ENCODE peak calls at places on chromosomes 12 and 14, in five cellular contexts. One of them, this sample, is unnamed.
A peak's percentile ranks its signal among the peaks of the same experiment; 100 is the strongest.

GRCh38 chr14:65392296-65392695 is 20.2 kb upstream of the FUT8 start:
- DNase-seq in mucosa of gallbladder: no peak
- DNase-seq in head of caudate nucleus: no peak
- DNase-seq in HTR-8/SVneo: no peak
- DNase-seq in ELF-1: no peak
- DNase-seq in this sample: no peak

GRCh38 chr12:63419119-63419518 is 249.2 kb downstream of the DPY19L2 start:
- DNase-seq in mucosa of gallbladder: peak; percentile 54
- DNase-seq in head of caudate nucleus: peak; percentile 31
- DNase-seq in HTR-8/SVneo: no peak
- DNase-seq in ELF-1: peak; percentile 26
- DNase-seq in this sample: peak; percentile 18

GRCh38 chr12:12683725-12684124 is 12.3 kb downstream of the GPR19 start:
- DNase-seq in mucosa of gallbladder: no peak
- DNase-seq in head of caudate nucleus: peak; percentile 44
- DNase-seq in HTR-8/SVneo: no peak
- DNase-seq in ELF-1: no peak
- DNase-seq in this sample: no peak

GRCh38 chr12:115440438-115440837 is 756.5 kb upstream of the TBX3 start:
- DNase-seq in mucosa of gallbladder: peak; percentile 26
- DNase-seq in head of caudate nucleus: no peak
- DNase-seq in HTR-8/SVneo: peak; percentile 59
- DNase-seq in ELF-1: no peak
- DNase-seq in this sample: no peak

GRCh38 chr14:74867673-74868072 is 8.3 kb downstream of the PROX2 start:
- DNase-seq in mucosa of gallbladder: peak; percentile 40
- DNase-seq in head of caudate nucleus: no peak
- DNase-seq in HTR-8/SVneo: no peak
- DNase-seq in ELF-1: no peak
- DNase-seq in this sample: no peak

GRCh38 chr14:90699016-90699415 is 117.2 kb downstream of the TTC7B start:
- DNase-seq in mucosa of gallbladder: no peak
- DNase-seq in head of caudate nucleus: no peak
- DNase-seq in HTR-8/SVneo: no peak
- DNase-seq in ELF-1: no peak
- DNase-seq in this sample: no peak

GRCh38 chr14:67580336-67581230 is 19.5 kb downstream of the PIGH start:
- DNase-seq in mucosa of gallbladder: peak; percentile 63
- DNase-seq in head of caudate nucleus: no peak
- DNase-seq in HTR-8/SVneo: no peak
- DNase-seq in ELF-1: no peak
- DNase-seq in this sample: peak; percentile 26

GRCh38 chr14:23398348-23398747 is 9.7 kb downstream of the MYH6 start:
- DNase-seq in mucosa of gallbladder: no peak
- DNase-seq in head of caudate nucleus: no peak
- DNase-seq in HTR-8/SVneo: no peak
- DNase-seq in ELF-1: no peak
- DNase-seq in this sample: peak; percentile 55

GRCh38 chr12:45612044-45612794 is 117.3 kb upstream of the ARID2 start:
- DNase-seq in mucosa of gallbladder: no peak
- DNase-seq in head of caudate nucleus: no peak
- DNase-seq in HTR-8/SVneo: peak; percentile 24
- DNase-seq in ELF-1: no peak
- DNase-seq in this sample: no peak

GRCh38 chr14:63632932-63633514 is 8.6 kb downstream of the WDR89 start:
- DNase-seq in mucosa of gallbladder: no peak
- DNase-seq in head of caudate nucleus: no peak
- DNase-seq in HTR-8/SVneo: peak; percentile 82
- DNase-seq in ELF-1: no peak
- DNase-seq in this sample: peak; percentile 11

GRCh38 chr12:115898670-115899069 is 378.8 kb downstream of the MED13L start:
- DNase-seq in mucosa of gallbladder: no peak
- DNase-seq in head of caudate nucleus: no peak
- DNase-seq in HTR-8/SVneo: no peak
- DNase-seq in ELF-1: no peak
- DNase-seq in this sample: no peak

GRCh38 chr14:29216774-29217232 is 450.2 kb downstream of the FOXG1 start:
- DNase-seq in mucosa of gallbladder: no peak
- DNase-seq in head of caudate nucleus: no peak
- DNase-seq in HTR-8/SVneo: no peak
- DNase-seq in ELF-1: no peak
- DNase-seq in this sample: peak; percentile 99

GRCh38 chr14:60254176-60254575 is 5.2 kb downstream of the PPM1A start:
- DNase-seq in mucosa of gallbladder: peak; percentile 29
- DNase-seq in head of caudate nucleus: no peak
- DNase-seq in HTR-8/SVneo: no peak
- DNase-seq in ELF-1: no peak
- DNase-seq in this sample: no peak

GRCh38 chr12:5251786-5252185 is 180.1 kb upstream of the NTF3 start:
- DNase-seq in mucosa of gallbladder: no peak
- DNase-seq in head of caudate nucleus: no peak
- DNase-seq in HTR-8/SVneo: no peak
- DNase-seq in ELF-1: no peak
- DNase-seq in this sample: no peak

GRCh38 chr12:68319988-68320623 is 12.1 kb downstream of the MDM1 start:
- DNase-seq in mucosa of gallbladder: peak; percentile 53
- DNase-seq in head of caudate nucleus: no peak
- DNase-seq in HTR-8/SVneo: no peak
- DNase-seq in ELF-1: peak; percentile 32
- DNase-seq in this sample: no peak

GRCh38 chr12:54414191-54414525 is 4.9 kb downstream of the ITGA5 start:
- DNase-seq in mucosa of gallbladder: no peak
- DNase-seq in head of caudate nucleus: no peak
- DNase-seq in HTR-8/SVneo: no peak
- DNase-seq in ELF-1: no peak
- DNase-seq in this sample: no peak

GRCh38 chr12:102454808-102455760 is 25.3 kb downstream of the IGF1 start:
- DNase-seq in mucosa of gallbladder: no peak
- DNase-seq in head of caudate nucleus: no peak
- DNase-seq in HTR-8/SVneo: no peak
- DNase-seq in ELF-1: no peak
- DNase-seq in this sample: no peak

GRCh38 chr14:99123208-99123870 is 148.7 kb downstream of the BCL11B start:
- DNase-seq in mucosa of gallbladder: no peak
- DNase-seq in head of caudate nucleus: no peak
- DNase-seq in HTR-8/SVneo: no peak
- DNase-seq in ELF-1: no peak
- DNase-seq in this sample: no peak

GRCh38 chr12:111355181-111355925 is 13.5 kb downstream of the PHETA1 start:
- DNase-seq in mucosa of gallbladder: no peak
- DNase-seq in head of caudate nucleus: no peak
- DNase-seq in HTR-8/SVneo: no peak
- DNase-seq in ELF-1: no peak
- DNase-seq in this sample: no peak

GRCh38 chr12:121916719-121917118 is 1.7 kb upstream of the CFAP251 start:
- DNase-seq in mucosa of gallbladder: no peak
- DNase-seq in head of caudate nucleus: no peak
- DNase-seq in HTR-8/SVneo: peak; percentile 32
- DNase-seq in ELF-1: peak; percentile 54
- DNase-seq in this sample: no peak

GRCh38 chr12:122874081-122874480 is 21.8 kb downstream of the VPS37B start:
- DNase-seq in mucosa of gallbladder: no peak
- DNase-seq in head of caudate nucleus: no peak
- DNase-seq in HTR-8/SVneo: no peak
- DNase-seq in ELF-1: peak; percentile 67
- DNase-seq in this sample: no peak

GRCh38 chr12:59453461-59453860 is 142.4 kb upstream of the SLC16A7 start:
- DNase-seq in mucosa of gallbladder: no peak
- DNase-seq in head of caudate nucleus: no peak
- DNase-seq in HTR-8/SVneo: no peak
- DNase-seq in ELF-1: no peak
- DNase-seq in this sample: no peak

GRCh38 chr14:70622111-70622712 is 19.5 kb upstream of the TTC9 start:
- DNase-seq in mucosa of gallbladder: peak; percentile 33
- DNase-seq in head of caudate nucleus: no peak
- DNase-seq in HTR-8/SVneo: peak; percentile 87
- DNase-seq in ELF-1: peak; percentile 80
- DNase-seq in this sample: peak; percentile 29

GRCh38 chr12:11650697-11651281 is 1.3 kb downstream of the ETV6 start:
- DNase-seq in mucosa of gallbladder: peak; percentile 16
- DNase-seq in head of caudate nucleus: no peak
- DNase-seq in HTR-8/SVneo: no peak
- DNase-seq in ELF-1: peak; percentile 31
- DNase-seq in this sample: peak; percentile 71

GRCh38 chr12:4526923-4527546 is 11.7 kb upstream of the RAD51AP1 start:
- DNase-seq in mucosa of gallbladder: no peak
- DNase-seq in head of caudate nucleus: no peak
- DNase-seq in HTR-8/SVneo: peak; percentile 19
- DNase-seq in ELF-1: no peak
- DNase-seq in this sample: no peak